ENCODE peak calls at places on chromosomes 3 and 15, in five cellular contexts. U, T, Q, Y and X are unnamed samples.

GRCh38 chr15:56973463-56973862 is 55.0 kb downstream of the TCF12 start:
- DNase-seq in U (no peak), T (no peak), Q (no peak), Y (no peak), X (no peak)

GRCh38 chr15:33293619-33294309 is 17.0 kb upstream of the RYR3 start:
- DNase-seq in U (no peak), T (no peak), Q (no peak), Y (no peak), X (no peak)

GRCh38 chr3:11167590-11167989 is 13.3 kb downstream of the HRH1 start:
- DNase-seq in U (no peak), T (no peak), Q (no peak), Y (no peak), X (no peak)

GRCh38 chr3:23738946-23739345 is 66.8 kb upstream of the UBE2E1 start:
- DNase-seq in U (no peak), T (no peak), Q (no peak), Y (no peak), X (no peak)

GRCh38 chr15:77702211-77702957 is 69.7 kb upstream of the LINGO1 start:
- DNase-seq in U (peak; percentile 51), T (no peak), Q (no peak), Y (no peak), X (peak; percentile 16)

GRCh38 chr15:72116680-72117447 is 1.1 kb downstream of the MYO9A start:
- DNase-seq in U (no peak), T (peak; percentile 37), Q (no peak), Y (peak; percentile 46), X (peak; percentile 18)

GRCh38 chr15:85137507-85138175 is 156.0 kb downstream of the PDE8A start:
- DNase-seq in U (no peak), T (no peak), Q (no peak), Y (no peak), X (no peak)

GRCh38 chr15:41993447-41994170 is 21.3 kb upstream of the EHD4 start:
- DNase-seq in U (no peak), T (peak; percentile 27), Q (no peak), Y (no peak), X (no peak)

GRCh38 chr3:116912116-116912515 is 202.5 kb downstream of the TUSC7 start:
- DNase-seq in U (no peak), T (no peak), Q (no peak), Y (no peak), X (no peak)
- H3K9me3 ChIP-seq in U (no peaks in the 10 kb centered on the region), T (no peaks in the 10 kb centered on the region), Q (no peaks in the 10 kb centered on the region), Y (no peaks in the 10 kb centered on the region), X (no peaks in the 10 kb centered on the region)

GRCh38 chr3:43048470-43048869 is 57.4 kb downstream of the POMGNT2 start:
- DNase-seq in U (no peak), T (no peak), Q (no peak), Y (no peak), X (no peak)
- H3K9me3 ChIP-seq in U (peaks cover 41% of the 10 kb centered on the region), T (no peaks in the 10 kb centered on the region), Q (peaks cover 3% of the 10 kb centered on the region), Y (no peaks in the 10 kb centered on the region), X (peaks cover 3% of the 10 kb centered on the region)

DNA sequence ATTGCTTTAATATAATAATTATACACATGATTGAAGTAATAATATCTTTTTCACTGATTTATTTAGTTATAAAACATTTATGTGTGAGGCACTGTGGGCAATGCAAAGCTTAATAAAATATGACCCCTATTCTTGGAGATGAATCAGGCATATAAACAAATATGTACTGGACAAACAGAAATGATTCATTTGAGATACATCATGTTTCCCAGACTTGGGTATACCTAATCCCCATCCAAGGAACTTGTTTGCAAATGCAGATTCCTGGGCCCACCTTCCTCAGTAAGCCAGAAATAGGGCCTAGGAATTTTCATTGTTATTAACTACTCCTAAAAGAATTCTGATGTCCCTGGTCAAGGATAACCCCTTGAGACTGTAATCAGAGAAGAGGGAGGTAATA is 184.2 kb downstream of the CHL1 start:
- DNase-seq in U (no peak), T (no peak), Q (no peak), Y (no peak), X (no peak)
- H3K9me3 ChIP-seq in U (no peaks in the 10 kb centered on the region), T (no peaks in the 10 kb centered on the region), Q (no peaks in the 10 kb centered on the region), Y (no peaks in the 10 kb centered on the region), X (no peaks in the 10 kb centered on the region)

DNA sequence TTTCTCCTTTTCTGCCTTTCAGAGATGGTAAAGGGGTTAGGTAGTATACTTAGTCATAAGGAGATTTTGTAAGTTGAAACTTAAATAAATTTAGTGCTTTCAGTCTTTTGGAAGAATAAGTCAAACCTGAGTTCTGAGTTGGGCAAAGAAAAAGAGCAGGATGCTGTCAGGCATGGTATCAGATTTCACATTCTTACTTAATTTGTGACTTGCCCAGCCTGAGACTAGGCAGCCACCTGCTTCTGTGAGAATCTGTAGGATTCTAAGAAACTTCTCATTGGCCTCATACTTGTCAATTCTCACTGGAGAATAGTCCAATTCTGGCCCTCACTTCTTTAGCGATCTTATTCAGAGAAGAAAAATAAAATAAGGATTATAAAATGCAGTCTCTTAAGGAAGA is 577.5 kb downstream of the DIPK2A start:
- DNase-seq in U (no peak), T (no peak), Q (no peak), Y (no peak), X (no peak)
- H3K9me3 ChIP-seq in U (no peaks in the 10 kb centered on the region), T (no peaks in the 10 kb centered on the region), Q (no peaks in the 10 kb centered on the region), Y (no peaks in the 10 kb centered on the region), X (no peaks in the 10 kb centered on the region)

GRCh38 chr15:43360821-43361220 is 10.0 kb downstream of the ZSCAN29 start:
- DNase-seq in U (no peak), T (no peak), Q (no peak), Y (no peak), X (no peak)
- H3K9me3 ChIP-seq in U (peaks cover 19% of the 10 kb centered on the region), T (peaks cover 3% of the 10 kb centered on the region), Q (peaks cover 31% of the 10 kb centered on the region), Y (no peaks in the 10 kb centered on the region), X (peaks cover 54% of the 10 kb centered on the region)

GRCh38 chr3:1773679-1774078 is 325.0 kb upstream of the CNTN4 start:
- DNase-seq in U (no peak), T (no peak), Q (no peak), Y (no peak), X (no peak)
- H3K9me3 ChIP-seq in U (no peaks in the 10 kb centered on the region), T (no peaks in the 10 kb centered on the region), Q (no peaks in the 10 kb centered on the region), Y (no peaks in the 10 kb centered on the region), X (no peaks in the 10 kb centered on the region)

GRCh38 chr3:78360849-78361248 is 1321.0 kb downstream of the ROBO2 start:
- DNase-seq in U (no peak), T (no peak), Q (no peak), Y (no peak), X (no peak)
- H3K9me3 ChIP-seq in U (peaks cover 8% of the 10 kb centered on the region), T (no peaks in the 10 kb centered on the region), Q (no peaks in the 10 kb centered on the region), Y (no peaks in the 10 kb centered on the region), X (no peaks in the 10 kb centered on the region)

GRCh38 chr15:20657084-20657483 is 115.5 kb upstream of the GOLGA6L6 start:
- DNase-seq in U (no peak), T (no peak), Q (no peak), Y (no peak), X (no peak)

GRCh38 chr15:20658024-20658423 is 116.4 kb upstream of the GOLGA6L6 start:
- DNase-seq in U (no peak), T (no peak), Q (no peak), Y (no peak), X (no peak)

DNA sequence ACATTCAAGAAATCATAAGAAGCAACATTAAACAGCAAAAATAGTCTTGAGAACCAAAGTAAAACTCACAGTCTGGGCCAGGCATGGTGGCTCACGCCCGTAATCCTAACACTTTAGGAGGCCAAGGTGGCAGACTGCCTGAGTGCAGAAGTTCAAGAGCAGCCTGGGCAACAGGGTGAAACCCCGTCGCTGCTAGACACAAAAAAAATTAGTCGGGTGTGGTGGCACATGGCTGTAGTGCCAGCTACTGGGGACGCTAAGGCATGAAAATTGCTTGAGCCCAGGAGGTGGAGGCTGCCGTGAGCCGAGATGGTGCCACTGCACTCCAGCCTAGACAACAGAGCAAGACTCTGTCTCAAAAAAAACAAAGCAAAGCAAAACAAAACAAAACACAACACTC is 117.7 kb upstream of the GOLGA6L6 start:
- DNase-seq in U (no peak), T (no peak), Q (no peak), Y (peak; percentile 60), X (no peak)
- H3K9me3 ChIP-seq in U (no peaks in the 10 kb centered on the region), T (no peaks in the 10 kb centered on the region), Q (no peaks in the 10 kb centered on the region), Y (no peaks in the 10 kb centered on the region), X (no peaks in the 10 kb centered on the region)

DNA sequence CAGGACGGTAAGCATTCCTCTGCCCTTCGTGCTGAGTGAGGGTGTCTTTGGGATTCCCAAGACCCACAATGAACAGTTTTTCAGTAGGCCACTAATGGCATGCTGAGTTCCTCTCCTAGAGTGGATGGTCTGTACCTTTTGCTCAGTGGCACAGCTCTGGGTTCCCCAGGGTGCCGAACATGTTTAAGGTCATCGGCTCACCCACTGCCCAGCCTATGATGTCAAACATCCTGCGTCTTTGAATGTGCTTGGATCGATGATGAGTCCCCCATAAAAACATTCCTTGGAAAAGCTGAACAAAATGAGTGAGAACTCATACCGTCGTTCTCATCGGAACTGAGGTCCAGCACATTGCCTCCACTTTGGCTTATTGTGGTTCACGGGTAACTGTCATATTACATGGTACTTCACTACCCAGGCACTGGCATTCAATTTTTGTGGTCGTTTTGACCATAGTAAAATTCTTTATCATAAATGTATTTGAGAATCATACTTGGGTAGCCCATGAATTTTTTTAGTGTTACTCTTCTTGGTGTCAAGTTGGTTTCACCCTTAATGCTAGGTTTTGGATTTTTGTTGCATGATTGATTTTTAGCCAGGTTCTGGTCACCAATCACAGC is 118.2 kb downstream of the SNRPN start:
- DNase-seq in U (no peak), T (no peak), Q (no peak), Y (no peak), X (no peak)
- H3K9me3 ChIP-seq in U (peaks cover 98% of the 10 kb centered on the region), T (peaks cover 28% of the 10 kb centered on the region), Q (peaks cover 84% of the 10 kb centered on the region), Y (peaks cover 15% of the 10 kb centered on the region), X (no peaks in the 10 kb centered on the region)